ENCODE peak calls at places on chromosome 10, in eight cellular contexts. V is K562, U is ovary, A is A549, I is transverse colon, L is upper lobe of left lung, K is esophagus muscularis mucosa, Q is stomach. X is an unnamed sample.

GRCh38 chr10:70492786-70493659 is 14.5 kb downstream of the PALD1 start:
- DNase-seq in V (no peak), U (no peak), A (no peak), I (peak; percentile 24), L (no peak), K (no peak), Q (no peak), X (no peak)

GRCh38 chr10:48365668-48366067 is 59.2 kb downstream of the MAPK8 start:
- DNase-seq in V (no peak), U (no peak), A (no peak), I (no peak), L (no peak), K (no peak), Q (no peak), X (no peak)

GRCh38 chr10:3647074-3647473 is 137.9 kb downstream of the KLF6 start:
- DNase-seq in V (no peak), U (no peak), A (no peak), I (no peak), L (no peak), K (no peak), Q (no peak), X (no peak)

GRCh38 chr10:106440767-106441166 is 723.7 kb downstream of the SORCS1 start:
- DNase-seq in V (no peak), U (no peak), A (no peak), I (no peak), L (no peak), K (no peak), Q (no peak), X (no peak)

GRCh38 chr10:93485690-93486089 is 3.6 kb upstream of the MYOF start:
- DNase-seq in V (no peak), U (no peak), A (no peak), I (no peak), L (no peak), K (no peak), Q (no peak), X (no peak)

GRCh38 chr10:132388901-132389630 is 7.9 kb upstream of the PWWP2B start:
- DNase-seq in V (no peak), U (peak; percentile 93), A (no peak), I (peak; percentile 38), L (peak; percentile 88), K (no peak), Q (no peak), X (no peak)

GRCh38 chr10:131204406-131205152 is 106.9 kb downstream of the TCERG1L start:
- DNase-seq in V (no peak), U (peak; percentile 13), A (no peak), I (no peak), L (no peak), K (no peak), Q (peak; percentile 18), X (no peak)

GRCh38 chr10:72948762-72949161 is 5.8 kb downstream of the PLA2G12B start:
- DNase-seq in V (no peak), U (no peak), A (no peak), I (peak; percentile 14), L (no peak), K (no peak), Q (no peak), X (no peak)

GRCh38 chr10:103504181-103504783 is 10.8 kb downstream of the NEURL1 start:
- DNase-seq in V (peak; percentile 52), U (peak; percentile 76), A (peak; percentile 85), I (no peak), L (no peak), K (no peak), Q (peak; percentile 34), X (no peak)

GRCh38 chr10:29525762-29526161 is 109.0 kb downstream of the SVIL start:
- DNase-seq in V (no peak), U (no peak), A (no peak), I (no peak), L (no peak), K (no peak), Q (no peak), X (no peak)

GRCh38 chr10:43885842-43886241 is 237.2 kb upstream of the ZNF32 start:
- DNase-seq in V (no peak), U (no peak), A (no peak), I (no peak), L (no peak), K (peak; percentile 26), Q (no peak), X (no peak)

GRCh38 chr10:43231523-43232078 is 35.3 kb downstream of the RASGEF1A start:
- DNase-seq in V (no peak), U (peak; percentile 13), A (no peak), I (peak; percentile 31), L (peak; percentile 31), K (no peak), Q (no peak), X (no peak)

GRCh38 chr10:132962623-132963429 is 20.5 kb upstream of the CFAP46 start:
- DNase-seq in V (no peak), U (no peak), A (no peak), I (no peak), L (no peak), K (no peak), Q (no peak), X (no peak)

GRCh38 chr10:14556285-14556956 is 218.3 kb downstream of the FAM107B start:
- DNase-seq in V (peak; percentile 17), U (no peak), A (peak; percentile 24), I (peak; percentile 56), L (no peak), K (no peak), Q (no peak), X (no peak)

GRCh38 chr10:28915989-28916588 is 238.8 kb downstream of the BAMBI start:
- DNase-seq in V (no peak), U (no peak), A (no peak), I (no peak), L (no peak), K (no peak), Q (no peak), X (no peak)

GRCh38 chr10:123624086-123624485 is 42.1 kb upstream of the GPR26 start:
- DNase-seq in V (no peak), U (no peak), A (no peak), I (no peak), L (no peak), K (no peak), Q (no peak), X (no peak)

GRCh38 chr10:105827133-105827532 is 1186.0 kb downstream of the SORCS3 start:
- DNase-seq in V (no peak), U (no peak), A (no peak), I (no peak), L (no peak), K (no peak), Q (no peak), X (no peak)

GRCh38 chr10:96833220-96834001 is 1.3 kb downstream of the LCOR start:
- DNase-seq in V (no peak), U (no peak), A (peak; percentile 36), I (peak; percentile 37), L (no peak), K (no peak), Q (peak; percentile 27), X (no peak)

GRCh38 chr10:5283305-5284158 is 81.2 kb upstream of the UCN3 start:
- DNase-seq in V (peak; percentile 47), U (peak; percentile 55), A (peak; percentile 60), I (peak; percentile 76), L (no peak), K (peak; percentile 82), Q (peak; percentile 76), X (peak; percentile 26)

GRCh38 chr10:100805543-100806355 is 60.4 kb downstream of the PAX2 start:
- DNase-seq in V (no peak), U (peak; percentile 8), A (no peak), I (no peak), L (no peak), K (no peak), Q (no peak), X (no peak)
- TF ChIP-seq EP300 in V (no peak), U (no peak), A (no peak), I (no peak), L (no peak), K (no peak), Q (no peak), X (no peak)

DNA sequence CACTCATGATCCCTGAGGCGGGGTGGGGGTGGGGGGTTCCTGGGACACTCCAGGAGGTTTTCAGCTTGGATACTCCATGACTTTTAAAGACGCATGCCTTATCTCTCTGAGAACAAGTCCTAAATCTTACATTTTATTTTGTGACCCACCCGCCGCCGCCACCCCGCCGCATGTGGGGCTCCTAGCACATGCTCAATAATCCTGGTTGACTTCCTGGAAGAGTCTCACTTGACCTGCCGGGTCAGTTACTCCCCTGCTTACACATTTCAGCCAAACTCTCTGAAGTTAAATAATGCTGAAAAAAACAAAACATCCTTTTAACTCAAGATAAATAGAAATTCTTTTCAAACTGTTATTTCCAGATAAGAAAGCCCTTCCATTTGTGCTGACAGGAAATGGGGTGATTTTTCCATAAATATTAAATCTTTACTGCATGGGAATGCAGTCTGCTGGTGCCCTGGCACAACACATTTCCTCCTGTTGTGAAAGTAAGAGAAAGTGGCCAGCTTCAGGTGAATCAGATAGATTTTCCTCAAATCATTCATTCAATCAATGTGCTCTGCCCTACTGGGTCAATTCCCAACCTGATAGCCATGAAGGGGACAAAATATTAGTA is 123.5 kb downstream of the ABLIM1 start:
- DNase-seq in V (no peak), U (no peak), A (no peak), I (no peak), L (peak; percentile 80), K (no peak), Q (no peak), X (no peak)
- TF ChIP-seq CTCF in V (no peak), U (no peak), A (no peak), I (no peak), L (no peak), K (no peak), Q (no peak), X (no peak)

GRCh38 chr10:58839771-58840170 is 327.1 kb downstream of the BICC1 start:
- DNase-seq in V (no peak), U (no peak), A (no peak), I (no peak), L (no peak), K (no peak), Q (no peak), X (no peak)

GRCh38 chr10:58842860-58843376 is 330.2 kb downstream of the BICC1 start:
- DNase-seq in V (no peak), U (no peak), A (no peak), I (no peak), L (no peak), K (no peak), Q (no peak), X (no peak)

GRCh38 chr10:58834093-58834674 is 321.5 kb downstream of the BICC1 start:
- DNase-seq in V (no peak), U (no peak), A (no peak), I (no peak), L (no peak), K (no peak), Q (no peak), X (no peak)

GRCh38 chr10:58836991-58837390 is 324.3 kb downstream of the BICC1 start:
- DNase-seq in V (no peak), U (no peak), A (no peak), I (no peak), L (no peak), K (no peak), Q (no peak), X (no peak)
- TF ChIP-seq EP300 in V (no peak), U (no peak), A (no peak), I (no peak), L (no peak), K (no peak), Q (no peak), X (no peak)

GRCh38 chr10:62248465-62248864 is 20.2 kb downstream of the RTKN2 start:
- DNase-seq in V (no peak), U (no peak), A (no peak), I (no peak), L (no peak), K (no peak), Q (no peak), X (no peak)
- TF ChIP-seq CTCF in V (peak; percentile 48), U (no peak), A (peak; percentile 52), I (no peak), L (peak; percentile 5), K (no peak), Q (no peak), X (no peak)

GRCh38 chr10:34119456-34119855 is 695.6 kb downstream of the PARD3 start:
- DNase-seq in V (no peak), U (no peak), A (no peak), I (no peak), L (peak; percentile 82), K (peak; percentile 45), Q (no peak), X (no peak)
- TF ChIP-seq EP300 in V (no peak), U (no peak), A (no peak), I (no peak), L (no peak), K (no peak), Q (no peak), X (no peak)